ENCODE peak calls at places on chromosomes 3 and 15, in six cellular contexts. S is cardiac muscle cell, F is HEK293T, K is GM04503, R is BJ, N is cardiac fibroblast. D is an unnamed sample.

GRCh38 chr15:77508541-77509505 is 88.1 kb downstream of the HMG20A start:
- DNase-seq in S (peak; percentile 48), F (no peak), K (no peak), R (no peak), N (peak; percentile 91), D (no peak)

GRCh38 chr3:99313481-99313880 is 324.9 kb upstream of the COL8A1 start:
- DNase-seq in S (peak; percentile 16), F (no peak), K (no peak), R (no peak), N (peak; percentile 92), D (no peak)

GRCh38 chr15:69723404-69724097 is 270.9 kb downstream of the RPLP1 start:
- DNase-seq in S (no peak), F (no peak), K (no peak), R (no peak), N (no peak), D (peak; percentile 21)

GRCh38 chr15:91855684-91856553 is 2.4 kb downstream of the SLCO3A1 start:
- DNase-seq in S (no peak), F (peak; percentile 27), K (no peak), R (no peak), N (no peak), D (peak; percentile 47)

GRCh38 chr3:73206006-73206405 is 144.5 kb downstream of the EBLN2 start:
- DNase-seq in S (no peak), F (peak; percentile 23), K (no peak), R (no peak), N (no peak), D (peak; percentile 65)

GRCh38 chr15:79644091-79644490 is 212.0 kb downstream of the MINAR1 start:
- DNase-seq in S (peak; percentile 59), F (no peak), K (no peak), R (peak; percentile 31), N (peak; percentile 80), D (no peak)

GRCh38 chr15:75810874-75811498 is 32.3 kb upstream of the UBE2Q2 start:
- DNase-seq in S (no peak), F (no peak), K (no peak), R (no peak), N (no peak), D (no peak)

GRCh38 chr3:170423001-170423615 is 4.4 kb downstream of the CLDN11 start:
- DNase-seq in S (no peak), F (no peak), K (no peak), R (no peak), N (no peak), D (no peak)

GRCh38 chr15:34514251-34514760 is 69.1 kb downstream of the GOLGA8B start:
- DNase-seq in S (peak; percentile 20), F (peak; percentile 13), K (peak; percentile 7), R (no peak), N (no peak), D (no peak)

GRCh38 chr15:52790166-52790708 is at the start of gene ONECUT1:
- DNase-seq in S (peak; percentile 61), F (peak; percentile 83), K (no peak), R (no peak), N (peak; percentile 33), D (peak; percentile 81)

GRCh38 chr3:26260073-26260623 is 362.4 kb upstream of the LRRC3B start:
- DNase-seq in S (no peak), F (no peak), K (no peak), R (no peak), N (no peak), D (no peak)

GRCh38 chr15:80822666-80823065 is 43.5 kb downstream of the CEMIP start:
- DNase-seq in S (no peak), F (no peak), K (no peak), R (no peak), N (no peak), D (no peak)

GRCh38 chr15:36791849-36792618 is 212.6 kb downstream of the CDIN1 start:
- DNase-seq in S (no peak), F (no peak), K (no peak), R (no peak), N (no peak), D (no peak)

GRCh38 chr3:182710557-182711157 is 82.6 kb upstream of the ATP11B start:
- DNase-seq in S (peak; percentile 41), F (peak; percentile 14), K (no peak), R (no peak), N (peak; percentile 45), D (no peak)

GRCh38 chr3:53078656-53079055 is 32.8 kb upstream of the SFMBT1 start:
- DNase-seq in S (no peak), F (no peak), K (no peak), R (no peak), N (no peak), D (no peak)

GRCh38 chr15:84633311-84634227 is 20.5 kb downstream of the WDR73 start:
- DNase-seq in S (peak; percentile 84), F (peak; percentile 38), K (no peak), R (no peak), N (peak; percentile 78), D (peak; percentile 82)

GRCh38 chr3:9124725-9125124 is 124.7 kb downstream of the SRGAP3 start:
- DNase-seq in S (no peak), F (no peak), K (no peak), R (no peak), N (no peak), D (no peak)

GRCh38 chr15:32657198-32657886 is 15.8 kb downstream of the SCG5 start:
- DNase-seq in S (no peak), F (no peak), K (no peak), R (no peak), N (peak; percentile 46), D (no peak)

GRCh38 chr3:133885241-133885711 is 10.4 kb downstream of the RAB6B start:
- DNase-seq in S (no peak), F (no peak), K (no peak), R (no peak), N (no peak), D (no peak)

GRCh38 chr3:134004841-134005240 is 24.9 kb downstream of the SLCO2A1 start:
- DNase-seq in S (no peak), F (no peak), K (no peak), R (no peak), N (peak; percentile 37), D (no peak)

GRCh38 chr3:181631901-181632300 is 79.8 kb upstream of the SOX2 start:
- DNase-seq in S (no peak), F (no peak), K (no peak), R (no peak), N (peak; percentile 8), D (no peak)

GRCh38 chr15:64004059-64004458 is 42.2 kb downstream of the DAPK2 start:
- DNase-seq in S (no peak), F (no peak), K (no peak), R (no peak), N (no peak), D (no peak)

GRCh38 chr15:98674336-98674735 is 26.0 kb downstream of the IGF1R start:
- DNase-seq in S (peak; percentile 71), F (no peak), K (no peak), R (no peak), N (peak; percentile 66), D (no peak)

D was measured in BE2C.